ENCODE peak calls at places on chromosomes 11 and 22, in nine cellular contexts. I is DMS153; Q is T follicular helper cell; K is GM04503; X is fibroblast of the aortic adventitia; G is lower leg skin; M is activated T-cell treated with anti-CD3 and anti-CD28 coated beads, Interleukin-2, amount 50 U/mL, for 72 hours; S is activated T-helper 1 cell treated with anti-CD3 and anti-CD28 coated beads, Interleukin-2, amount 50 U/mL, for 16 hours; H is activated CD8-positive, alpha-beta T cell treated with anti-CD3 and anti-CD28 coated beads, Interleukin-2, amount 10 ng/mL, durations not matched to agents 7 days and 5 days. N is an unnamed sample.

GRCh38 chr11:122032317-122032716 is 83.7 kb downstream of the BLID start:
- DNase-seq in I (no peak), Q (no peak), K (peak; percentile 91), X (peak; percentile 99), G (no peak), M (no peak), S (no peak), H (no peak), N (no peak)

GRCh38 chr22:45163074-45163416 is 680 bp upstream of the NUP50 start:
- DNase-seq in I (no peak), Q (no peak), K (no peak), X (peak; percentile 56), G (no peak), M (no peak), S (no peak), H (peak; percentile 42), N (no peak)

GRCh38 chr11:7538023-7538422 is 24.2 kb downstream of the PPFIBP2 start:
- DNase-seq in I (no peak), Q (no peak), K (no peak), X (peak; percentile 14), G (peak; percentile 94), M (peak; percentile 19), S (no peak), H (peak; percentile 49), N (no peak)

GRCh38 chr22:31635638-31636306 is 26.2 kb downstream of the PISD start:
- DNase-seq in I (peak; percentile 79), Q (no peak), K (no peak), X (no peak), G (no peak), M (no peak), S (no peak), H (no peak), N (no peak)

GRCh38 chr11:72574046-72574445 is 100.2 kb downstream of the PDE2A start:
- DNase-seq in I (no peak), Q (no peak), K (no peak), X (no peak), G (peak; percentile 23), M (no peak), S (no peak), H (no peak), N (no peak)

GRCh38 chr22:29062286-29062949 is 787 bp upstream of the C22orf31 start:
- DNase-seq in I (peak; percentile 25), Q (no peak), K (no peak), X (peak; percentile 22), G (peak; percentile 69), M (no peak), S (no peak), H (no peak), N (no peak)

GRCh38 chr11:33366918-33367317 is 109.7 kb downstream of the HIPK3 start:
- DNase-seq in I (no peak), Q (no peak), K (no peak), X (no peak), G (no peak), M (no peak), S (no peak), H (no peak), N (no peak)

GRCh38 chr11:92295175-92296137 is 70.8 kb downstream of the FAT3 start:
- DNase-seq in I (no peak), Q (no peak), K (no peak), X (no peak), G (no peak), M (no peak), S (no peak), H (no peak), N (no peak)

GRCh38 chr22:33188316-33188715 is 130.1 kb upstream of the SYN3 start:
- DNase-seq in I (peak; percentile 72), Q (no peak), K (no peak), X (no peak), G (no peak), M (no peak), S (no peak), H (no peak), N (no peak)

GRCh38 chr11:65427691-65428577 is 5.3 kb downstream of the NEAT1 start:
- DNase-seq in I (no peak), Q (no peak), K (peak; percentile 57), X (peak; percentile 83), G (peak; percentile 87), M (peak; percentile 60), S (no peak), H (no peak), N (no peak)

GRCh38 chr11:45802531-45803317 is 2.2 kb upstream of the SLC35C1 start:
- DNase-seq in I (no peak), Q (no peak), K (no peak), X (no peak), G (peak; percentile 77), M (no peak), S (no peak), H (no peak), N (no peak)

GRCh38 chr11:128210148-128210940 is 377.0 kb downstream of the ETS1 start:
- DNase-seq in I (no peak), Q (no peak), K (peak; percentile 95), X (peak; percentile 99), G (no peak), M (no peak), S (no peak), H (no peak), N (no peak)

N was measured in T-helper 9 cell.